ENCODE peak calls at places on chromosomes 13 and 19, in five cellular contexts. One of them, this sample, is unnamed.
A peak's percentile ranks its signal among the peaks of the same experiment; 100 is the strongest.

GRCh38 chr13:20159646-20160345 is 1.1 kb downstream of the GJA3 start:
- DNase-seq in nephron progenitor cell: no peak
- DNase-seq in amniotic stem cell: no peak
- DNase-seq in osteoblast: no peak
- DNase-seq in HT1080: peak; percentile 24
- DNase-seq in this sample: no peak

GRCh38 chr19:13112555-13112954 is 4.0 kb downstream of the TRMT1 start:
- DNase-seq in HT1080: no peak
- DNase-seq in osteoblast: peak; percentile 73
- DNase-seq in amniotic stem cell: no peak
- DNase-seq in nephron progenitor cell: no peak
- DNase-seq in this sample: no peak

GRCh38 chr19:45798995-45799517 is 6.4 kb upstream of the DMWD start:
- DNase-seq in HT1080: peak; percentile 77
- DNase-seq in nephron progenitor cell: peak; percentile 78
- DNase-seq in amniotic stem cell: peak; percentile 70
- DNase-seq in osteoblast: peak; percentile 98
- DNase-seq in this sample: peak; percentile 83

GRCh38 chr13:110711778-110712070 is 1.8 kb upstream of the ING1 start:
- DNase-seq in osteoblast: no peak
- DNase-seq in nephron progenitor cell: no peak
- DNase-seq in amniotic stem cell: no peak
- DNase-seq in HT1080: no peak
- DNase-seq in this sample: no peak

GRCh38 chr13:110409581-110409992 is 102.5 kb downstream of the COL4A2 start:
- DNase-seq in HT1080: peak; percentile 93
- DNase-seq in nephron progenitor cell: no peak
- DNase-seq in osteoblast: peak; percentile 44
- DNase-seq in amniotic stem cell: no peak
- DNase-seq in this sample: no peak

GRCh38 chr13:101575591-101575990 is 123.1 kb downstream of the ITGBL1 start:
- DNase-seq in amniotic stem cell: no peak
- DNase-seq in nephron progenitor cell: no peak
- DNase-seq in HT1080: no peak
- DNase-seq in osteoblast: no peak
- DNase-seq in this sample: no peak

GRCh38 chr13:111304603-111305289 is 15.7 kb upstream of the TEX29 start:
- DNase-seq in HT1080: no peak
- DNase-seq in amniotic stem cell: no peak
- DNase-seq in osteoblast: no peak
- DNase-seq in nephron progenitor cell: no peak
- DNase-seq in this sample: no peak

GRCh38 chr19:47802521-47803043 is 1.8 kb downstream of the TPRX1 start:
- DNase-seq in amniotic stem cell: no peak
- DNase-seq in HT1080: no peak
- DNase-seq in nephron progenitor cell: no peak
- DNase-seq in osteoblast: no peak
- DNase-seq in this sample: no peak

GRCh38 chr19:53927745-53928144 is 18.7 kb downstream of the CACNG7 start:
- DNase-seq in amniotic stem cell: peak; percentile 36
- DNase-seq in HT1080: peak; percentile 40
- DNase-seq in nephron progenitor cell: peak; percentile 89
- DNase-seq in osteoblast: peak; percentile 73
- DNase-seq in this sample: no peak

GRCh38 chr13:79307433-79307861 is 98.6 kb downstream of the RBM26 start:
- DNase-seq in osteoblast: no peak
- DNase-seq in amniotic stem cell: no peak
- DNase-seq in nephron progenitor cell: no peak
- DNase-seq in HT1080: no peak
- DNase-seq in this sample: no peak

GRCh38 chr13:67351915-67352314 is 121.8 kb upstream of the PCDH9 start:
- DNase-seq in HT1080: no peak
- DNase-seq in nephron progenitor cell: no peak
- DNase-seq in amniotic stem cell: no peak
- DNase-seq in osteoblast: no peak
- DNase-seq in this sample: no peak

This sample was measured in left lung.